ENCODE peak calls at places on chromosome 16, in nine cellular contexts. One of them, this sample, is unnamed.

GRCh38 chr16:86261379-86261778 is 248.9 kb upstream of the FOXF1 start:
- DNase-seq in progenitor cell of endocrine pancreas: no peak
- DNase-seq in non-pigmented ciliary epithelial cell: no peak
- DNase-seq in effector memory CD4-positive, alpha-beta T cell: no peak
- DNase-seq in activated CD4-positive, alpha-beta T cell treated with anti-CD3 and anti-CD28 coated beads for 36 hours: no peak
- DNase-seq in effector CD8-positive, alpha-beta T cell: no peak
- DNase-seq in lung: no peak
- DNase-seq in mucosa of descending colon: no peak
- DNase-seq in ELR: peak; percentile 57
- DNase-seq in this sample: no peak

GRCh38 chr16:70553645-70554044 is 30.0 kb downstream of the SF3B3 start:
- DNase-seq in effector memory CD4-positive, alpha-beta T cell: no peak
- DNase-seq in progenitor cell of endocrine pancreas: no peak
- DNase-seq in lung: no peak
- DNase-seq in activated CD4-positive, alpha-beta T cell treated with anti-CD3 and anti-CD28 coated beads for 36 hours: no peak
- DNase-seq in ELR: peak; percentile 81
- DNase-seq in non-pigmented ciliary epithelial cell: peak; percentile 77
- DNase-seq in mucosa of descending colon: no peak
- DNase-seq in effector CD8-positive, alpha-beta T cell: no peak
- DNase-seq in this sample: no peak

GRCh38 chr16:55144656-55145055 is 179.3 kb upstream of the IRX6 start:
- DNase-seq in effector memory CD4-positive, alpha-beta T cell: no peak
- DNase-seq in non-pigmented ciliary epithelial cell: no peak
- DNase-seq in ELR: no peak
- DNase-seq in mucosa of descending colon: no peak
- DNase-seq in lung: no peak
- DNase-seq in progenitor cell of endocrine pancreas: no peak
- DNase-seq in effector CD8-positive, alpha-beta T cell: no peak
- DNase-seq in activated CD4-positive, alpha-beta T cell treated with anti-CD3 and anti-CD28 coated beads for 36 hours: no peak
- DNase-seq in this sample: no peak

GRCh38 chr16:89476379-89476778 is 14.0 kb downstream of the ANKRD11 start:
- DNase-seq in effector memory CD4-positive, alpha-beta T cell: no peak
- DNase-seq in ELR: no peak
- DNase-seq in progenitor cell of endocrine pancreas: no peak
- DNase-seq in non-pigmented ciliary epithelial cell: no peak
- DNase-seq in activated CD4-positive, alpha-beta T cell treated with anti-CD3 and anti-CD28 coated beads for 36 hours: no peak
- DNase-seq in lung: no peak
- DNase-seq in effector CD8-positive, alpha-beta T cell: no peak
- DNase-seq in mucosa of descending colon: no peak
- DNase-seq in this sample: no peak

GRCh38 chr16:64121473-64121872 is 1000.4 kb downstream of the CDH11 start:
- DNase-seq in mucosa of descending colon: no peak
- DNase-seq in non-pigmented ciliary epithelial cell: no peak
- DNase-seq in ELR: peak; percentile 56
- DNase-seq in progenitor cell of endocrine pancreas: no peak
- DNase-seq in effector CD8-positive, alpha-beta T cell: no peak
- DNase-seq in effector memory CD4-positive, alpha-beta T cell: no peak
- DNase-seq in activated CD4-positive, alpha-beta T cell treated with anti-CD3 and anti-CD28 coated beads for 36 hours: no peak
- DNase-seq in lung: no peak
- DNase-seq in this sample: no peak

GRCh38 chr16:30031477-30031918 is 427 bp upstream of the TLCD3B start:
- DNase-seq in progenitor cell of endocrine pancreas: no peak
- DNase-seq in effector memory CD4-positive, alpha-beta T cell: no peak
- DNase-seq in effector CD8-positive, alpha-beta T cell: no peak
- DNase-seq in activated CD4-positive, alpha-beta T cell treated with anti-CD3 and anti-CD28 coated beads for 36 hours: no peak
- DNase-seq in ELR: no peak
- DNase-seq in lung: no peak
- DNase-seq in mucosa of descending colon: no peak
- DNase-seq in non-pigmented ciliary epithelial cell: no peak
- DNase-seq in this sample: no peak

GRCh38 chr16:67664258-67664657 is 2.3 kb downstream of the ENKD1 start:
- DNase-seq in ELR: no peak
- DNase-seq in progenitor cell of endocrine pancreas: no peak
- DNase-seq in effector memory CD4-positive, alpha-beta T cell: no peak
- DNase-seq in non-pigmented ciliary epithelial cell: no peak
- DNase-seq in mucosa of descending colon: no peak
- DNase-seq in activated CD4-positive, alpha-beta T cell treated with anti-CD3 and anti-CD28 coated beads for 36 hours: no peak
- DNase-seq in effector CD8-positive, alpha-beta T cell: no peak
- DNase-seq in lung: no peak
- DNase-seq in this sample: no peak

GRCh38 chr16:82201906-82202305 is 31.9 kb upstream of the MPHOSPH6 start:
- DNase-seq in ELR: no peak
- DNase-seq in effector CD8-positive, alpha-beta T cell: no peak
- DNase-seq in progenitor cell of endocrine pancreas: no peak
- DNase-seq in effector memory CD4-positive, alpha-beta T cell: no peak
- DNase-seq in non-pigmented ciliary epithelial cell: no peak
- DNase-seq in activated CD4-positive, alpha-beta T cell treated with anti-CD3 and anti-CD28 coated beads for 36 hours: no peak
- DNase-seq in lung: no peak
- DNase-seq in mucosa of descending colon: no peak
- DNase-seq in this sample: no peak

GRCh38 chr16:2527784-2528100 is 3.5 kb downstream of the CEMP1 start:
- DNase-seq in progenitor cell of endocrine pancreas: no peak
- DNase-seq in lung: no peak
- DNase-seq in mucosa of descending colon: no peak
- DNase-seq in effector CD8-positive, alpha-beta T cell: no peak
- DNase-seq in effector memory CD4-positive, alpha-beta T cell: no peak
- DNase-seq in non-pigmented ciliary epithelial cell: no peak
- DNase-seq in ELR: no peak
- DNase-seq in activated CD4-positive, alpha-beta T cell treated with anti-CD3 and anti-CD28 coated beads for 36 hours: no peak
- DNase-seq in this sample: no peak

GRCh38 chr16:89598199-89598598 is 15.2 kb upstream of the DPEP1 start:
- DNase-seq in effector memory CD4-positive, alpha-beta T cell: no peak
- DNase-seq in effector CD8-positive, alpha-beta T cell: no peak
- DNase-seq in progenitor cell of endocrine pancreas: no peak
- DNase-seq in mucosa of descending colon: no peak
- DNase-seq in ELR: peak; percentile 69
- DNase-seq in non-pigmented ciliary epithelial cell: no peak
- DNase-seq in lung: no peak
- DNase-seq in activated CD4-positive, alpha-beta T cell treated with anti-CD3 and anti-CD28 coated beads for 36 hours: peak; percentile 40
- DNase-seq in this sample: no peak

This sample was measured in ascending aorta.